ENCODE peak calls at places on chromosomes 2 and 18, in nine cellular contexts. H is mammary epithelial cell; K is astrocyte of the spinal cord; A is AG09309; I is CD4-positive, alpha-beta T cell; T is upper lobe of right lung; N is body of pancreas; O is A549; U is HFFc6. G is an unnamed sample.
A peak's percentile ranks its signal among the peaks of the same experiment; 100 is the strongest.

GRCh38 chr2:119255760-119256573 is 32.3 kb downstream of the STEAP3 start:
- DNase-seq in H (peak; percentile 90), K (peak; percentile 97), A (peak; percentile 91), I (no peak), T (no peak), N (no peak), O (peak; percentile 41), U (peak; percentile 93), G (peak; percentile 78)

GRCh38 chr2:120622886-120623753 is 112.5 kb upstream of the GLI2 start:
- DNase-seq in H (no peak), K (no peak), A (no peak), I (no peak), T (peak; percentile 52), N (no peak), O (no peak), U (no peak), G (no peak)

GRCh38 chr2:3175568-3175955 is 202.1 kb downstream of the EIPR1 start:
- DNase-seq in H (no peak), K (no peak), A (no peak), I (no peak), T (peak; percentile 4), N (no peak), O (no peak), U (no peak), G (no peak)

GRCh38 chr2:236054125-236054524 is 114.1 kb downstream of the GBX2 start:
- DNase-seq in H (peak; percentile 9), K (no peak), A (no peak), I (no peak), T (no peak), N (no peak), O (no peak), U (peak; percentile 7), G (no peak)

GRCh38 chr18:3256693-3257626 is 5.0 kb upstream of the MYL12B start:
- DNase-seq in H (no peak), K (peak; percentile 52), A (no peak), I (no peak), T (no peak), N (peak; percentile 81), O (no peak), U (peak; percentile 62), G (no peak)

GRCh38 chr2:95389256-95390119 is 13.0 kb upstream of the FAHD2A start:
- DNase-seq in H (peak; percentile 38), K (peak; percentile 56), A (peak; percentile 5), I (peak; percentile 9), T (peak; percentile 82), N (peak; percentile 55), O (peak; percentile 61), U (peak; percentile 42), G (no peak)

GRCh38 chr18:77851798-77852197 is 602.1 kb downstream of the GALR1 start:
- DNase-seq in H (no peak), K (no peak), A (no peak), I (no peak), T (no peak), N (no peak), O (no peak), U (no peak), G (no peak)

GRCh38 chr18:69002233-69002632 is 204.4 kb downstream of the CCDC102B start:
- DNase-seq in H (no peak), K (no peak), A (no peak), I (no peak), T (no peak), N (no peak), O (no peak), U (no peak), G (no peak)

GRCh38 chr18:3720818-3721545 is 271.0 kb downstream of the TGIF1 start:
- DNase-seq in H (no peak), K (no peak), A (no peak), I (no peak), T (no peak), N (no peak), O (no peak), U (no peak), G (no peak)

GRCh38 chr2:215274829-215275228 is 37.0 kb upstream of the ATIC start:
- DNase-seq in H (no peak), K (no peak), A (no peak), I (no peak), T (no peak), N (no peak), O (no peak), U (no peak), G (no peak)

GRCh38 chr2:152566728-152567069 is 150.6 kb downstream of the PRPF40A start:
- DNase-seq in H (no peak), K (peak; percentile 76), A (no peak), I (no peak), T (no peak), N (peak; percentile 36), O (no peak), U (no peak), G (no peak)

GRCh38 chr2:144607899-144608477 is 88.1 kb upstream of the ZEB2 start:
- DNase-seq in H (no peak), K (peak; percentile 80), A (no peak), I (no peak), T (no peak), N (peak; percentile 63), O (no peak), U (no peak), G (no peak)

GRCh38 chr18:75226301-75226955 is 15.8 kb downstream of the TSHZ1 start:
- DNase-seq in H (no peak), K (peak; percentile 16), A (no peak), I (no peak), T (no peak), N (no peak), O (no peak), U (no peak), G (no peak)

GRCh38 chr2:241309684-241310117 is 5.8 kb downstream of the HDLBP start:
- DNase-seq in H (peak; percentile 53), K (peak; percentile 66), A (no peak), I (peak; percentile 56), T (no peak), N (peak; percentile 27), O (no peak), U (peak; percentile 32), G (no peak)

GRCh38 chr2:115389024-115389423 is 946.6 kb downstream of the DPP10 start:
- DNase-seq in H (no peak), K (no peak), A (no peak), I (no peak), T (no peak), N (peak; percentile 75), O (no peak), U (no peak), G (no peak)

GRCh38 chr18:24530630-24531111 is 70.2 kb downstream of the HRH4 start:
- DNase-seq in H (peak; percentile 57), K (peak; percentile 13), A (peak; percentile 24), I (no peak), T (no peak), N (no peak), O (no peak), U (peak; percentile 24), G (no peak)

GRCh38 chr18:34521040-34521439 is 189.1 kb upstream of the DTNA start:
- DNase-seq in H (no peak), K (no peak), A (no peak), I (no peak), T (no peak), N (no peak), O (no peak), U (no peak), G (no peak)

GRCh38 chr2:105521176-105521575 is 122.3 kb upstream of the FHL2 start:
- DNase-seq in H (no peak), K (peak; percentile 44), A (no peak), I (no peak), T (no peak), N (no peak), O (peak; percentile 18), U (no peak), G (no peak)
- TF ChIP-seq CTCF in H (peak; percentile 47), K (peak; percentile 20), A (peak; percentile 30), I (peak; percentile 81), T (peak; percentile 58), N (peak; percentile 26), O (peak; percentile 90), U (peak; percentile 91), G (peak; percentile 31)

GRCh38 chr2:68225119-68225632 is 27.2 kb downstream of the PPP3R1 start:
- DNase-seq in H (peak; percentile 57), K (no peak), A (no peak), I (no peak), T (no peak), N (peak; percentile 39), O (peak; percentile 23), U (no peak), G (no peak)
- TF ChIP-seq CTCF in H (peak; percentile 57), K (peak; percentile 31), A (no peak), I (no peak), T (peak; percentile 36), N (no peak), O (peak; percentile 75), U (peak; percentile 40), G (peak; percentile 7)

DNA sequence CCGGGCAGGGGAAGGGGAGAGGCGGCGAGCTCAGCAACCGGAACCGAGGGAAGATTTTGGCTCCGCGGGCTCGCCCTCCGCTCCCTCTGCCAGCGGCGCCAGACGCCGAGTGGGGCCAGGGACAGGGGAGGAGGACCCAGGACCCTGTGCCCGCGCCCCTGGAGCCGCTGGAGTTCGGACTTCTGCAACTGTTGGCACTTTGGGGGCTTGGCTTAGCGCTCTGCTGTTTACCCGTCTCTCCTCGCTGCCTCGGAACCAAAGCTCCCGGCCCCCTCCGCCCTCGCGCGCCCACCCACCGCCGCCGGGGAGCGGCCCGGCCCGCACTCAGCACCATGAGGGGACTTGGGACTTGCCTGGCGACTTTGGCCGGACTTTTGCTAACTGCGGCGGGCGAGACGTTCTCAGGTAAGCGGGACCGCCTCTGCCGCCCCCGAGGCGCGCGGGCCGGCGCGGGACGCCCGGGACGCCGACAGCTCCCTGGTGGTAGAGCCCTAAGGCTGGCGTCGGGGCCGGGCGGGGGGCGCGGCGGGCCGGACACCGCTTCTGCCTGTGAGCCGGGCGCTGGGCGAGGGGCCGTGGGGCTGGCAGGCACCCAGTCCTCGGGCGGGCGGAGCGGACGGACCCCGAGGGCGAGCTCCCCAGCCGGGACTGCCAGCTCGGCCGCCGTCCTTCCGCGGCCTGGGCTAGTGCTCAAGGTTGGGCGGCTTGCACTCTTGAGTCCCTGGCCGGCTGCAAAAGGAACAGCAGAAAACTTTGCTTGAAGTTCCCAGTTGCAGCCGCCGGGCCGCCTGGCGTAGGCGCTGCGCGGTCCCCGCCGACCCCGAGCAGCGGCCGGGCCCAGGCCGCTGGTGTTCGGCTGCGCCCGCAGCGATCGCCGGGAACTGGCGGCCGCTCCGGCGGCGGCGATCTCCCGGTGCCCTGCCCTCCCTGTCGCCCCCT is 640 bp downstream of the PTPRM start:
- DNase-seq in H (peak; percentile 54), K (peak; percentile 65), A (no peak), I (no peak), T (peak; percentile 79), N (peak; percentile 70), O (no peak), U (peak; percentile 52), G (no peak)
- TF ChIP-seq CTCF in H (no peak), K (peak; percentile 3), A (no peak), I (no peak), T (peak; percentile 1), N (no peak), O (no peak), U (no peak), G (no peak)

DNA sequence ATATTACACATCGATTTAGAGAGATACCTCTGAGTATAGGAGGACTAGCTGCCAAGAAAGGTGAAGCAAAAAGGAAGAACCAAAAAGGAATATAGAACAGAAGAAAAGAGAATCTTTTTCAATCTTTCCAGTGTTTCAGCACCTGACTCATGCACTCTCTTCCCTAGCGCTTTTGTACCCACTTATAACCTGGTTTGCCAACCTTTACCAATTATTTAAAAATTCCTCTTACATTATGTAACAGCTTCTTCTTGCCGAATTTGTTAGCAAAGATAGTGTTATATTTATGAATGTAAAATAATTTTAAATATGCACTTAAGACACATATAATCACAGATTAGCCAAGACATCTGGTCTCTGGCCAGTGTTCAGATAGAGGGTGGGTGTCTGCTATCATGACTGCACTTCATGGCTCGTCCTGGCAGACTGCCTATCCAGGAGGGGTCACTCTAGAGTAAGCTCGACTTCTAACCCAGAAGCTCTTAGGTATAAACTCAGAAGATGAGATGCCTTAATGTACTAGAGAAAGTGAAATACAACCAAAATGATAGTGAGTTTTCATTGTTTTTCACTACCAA is 122.9 kb downstream of the ATAD2B start:
- DNase-seq in H (peak; percentile 19), K (peak; percentile 25), A (no peak), I (no peak), T (peak; percentile 71), N (peak; percentile 27), O (peak; percentile 17), U (peak; percentile 9), G (no peak)
- TF ChIP-seq CTCF in H (peak; percentile 45), K (peak; percentile 26), A (peak; percentile 4), I (no peak), T (peak; percentile 28), N (no peak), O (peak; percentile 46), U (peak; percentile 44), G (peak; percentile 13)

G was measured in AG09319.